ENCODE peak calls at places on chromosome 7, in ten cellular contexts. One of them, this sample, is unnamed.

GRCh38 chr7:69657331-69657730 is 59.1 kb downstream of the AUTS2 start:
- DNase-seq in NCI-H446 treated with DMSO at 0.1 percent for 48 hours: no peak
- DNase-seq in T-helper 17 cell: no peak
- DNase-seq in Karpas-422: no peak
- DNase-seq in stimulated activated CD4-positive, alpha-beta T cell treated with anti-CD3 and anti-CD28 coated beads, Interleukin-1b, Interleukin-23, amount 100 ng/mL, for 4 hours: no peak
- DNase-seq in OCI-M1: no peak
- DNase-seq in activated T-cell treated with anti-CD3 and anti-CD28 coated beads for 48 hours: no peak
- DNase-seq in ACHN: no peak
- DNase-seq in RPMI7951: no peak
- DNase-seq in activated CD4-positive, alpha-beta T cell treated with anti-CD3 and anti-CD28 coated beads, Interleukin-2, amount 10 ng/mL, durations not matched to agents 7 days and 5 days: no peak
- DNase-seq in this sample: no peak

GRCh38 chr7:105972276-105972675 is 9.2 kb downstream of the CDHR3 start:
- DNase-seq in NCI-H446 treated with DMSO at 0.1 percent for 48 hours: no peak
- DNase-seq in T-helper 17 cell: no peak
- DNase-seq in Karpas-422: no peak
- DNase-seq in stimulated activated CD4-positive, alpha-beta T cell treated with anti-CD3 and anti-CD28 coated beads, Interleukin-1b, Interleukin-23, amount 100 ng/mL, for 4 hours: no peak
- DNase-seq in OCI-M1: no peak
- DNase-seq in activated T-cell treated with anti-CD3 and anti-CD28 coated beads for 48 hours: no peak
- DNase-seq in ACHN: no peak
- DNase-seq in RPMI7951: no peak
- DNase-seq in activated CD4-positive, alpha-beta T cell treated with anti-CD3 and anti-CD28 coated beads, Interleukin-2, amount 10 ng/mL, durations not matched to agents 7 days and 5 days: no peak
- DNase-seq in this sample: no peak

GRCh38 chr7:46610746-46611145 is 689.7 kb upstream of the IGFBP3 start:
- DNase-seq in NCI-H446 treated with DMSO at 0.1 percent for 48 hours: no peak
- DNase-seq in T-helper 17 cell: no peak
- DNase-seq in Karpas-422: no peak
- DNase-seq in stimulated activated CD4-positive, alpha-beta T cell treated with anti-CD3 and anti-CD28 coated beads, Interleukin-1b, Interleukin-23, amount 100 ng/mL, for 4 hours: no peak
- DNase-seq in OCI-M1: no peak
- DNase-seq in activated T-cell treated with anti-CD3 and anti-CD28 coated beads for 48 hours: no peak
- DNase-seq in ACHN: no peak
- DNase-seq in RPMI7951: no peak
- DNase-seq in activated CD4-positive, alpha-beta T cell treated with anti-CD3 and anti-CD28 coated beads, Interleukin-2, amount 10 ng/mL, durations not matched to agents 7 days and 5 days: no peak
- DNase-seq in this sample: no peak

GRCh38 chr7:113796557-113796956 is 122.3 kb downstream of the PPP1R3A start:
- DNase-seq in NCI-H446 treated with DMSO at 0.1 percent for 48 hours: no peak
- DNase-seq in T-helper 17 cell: no peak
- DNase-seq in Karpas-422: no peak
- DNase-seq in stimulated activated CD4-positive, alpha-beta T cell treated with anti-CD3 and anti-CD28 coated beads, Interleukin-1b, Interleukin-23, amount 100 ng/mL, for 4 hours: no peak
- DNase-seq in OCI-M1: no peak
- DNase-seq in activated T-cell treated with anti-CD3 and anti-CD28 coated beads for 48 hours: no peak
- DNase-seq in ACHN: no peak
- DNase-seq in RPMI7951: peak; percentile 3
- DNase-seq in activated CD4-positive, alpha-beta T cell treated with anti-CD3 and anti-CD28 coated beads, Interleukin-2, amount 10 ng/mL, durations not matched to agents 7 days and 5 days: no peak
- DNase-seq in this sample: no peak

GRCh38 chr7:157612664-157613561 is 276.1 kb downstream of the DNAJB6 start:
- DNase-seq in NCI-H446 treated with DMSO at 0.1 percent for 48 hours: no peak
- DNase-seq in T-helper 17 cell: peak; percentile 52
- DNase-seq in Karpas-422: no peak
- DNase-seq in stimulated activated CD4-positive, alpha-beta T cell treated with anti-CD3 and anti-CD28 coated beads, Interleukin-1b, Interleukin-23, amount 100 ng/mL, for 4 hours: peak; percentile 51
- DNase-seq in OCI-M1: no peak
- DNase-seq in activated T-cell treated with anti-CD3 and anti-CD28 coated beads for 48 hours: peak; percentile 46
- DNase-seq in ACHN: no peak
- DNase-seq in RPMI7951: peak; percentile 27
- DNase-seq in activated CD4-positive, alpha-beta T cell treated with anti-CD3 and anti-CD28 coated beads, Interleukin-2, amount 10 ng/mL, durations not matched to agents 7 days and 5 days: peak; percentile 75
- DNase-seq in this sample: peak; percentile 65

GRCh38 chr7:68321076-68321639 is 1277.1 kb upstream of the AUTS2 start:
- DNase-seq in NCI-H446 treated with DMSO at 0.1 percent for 48 hours: no peak
- DNase-seq in T-helper 17 cell: no peak
- DNase-seq in Karpas-422: no peak
- DNase-seq in stimulated activated CD4-positive, alpha-beta T cell treated with anti-CD3 and anti-CD28 coated beads, Interleukin-1b, Interleukin-23, amount 100 ng/mL, for 4 hours: no peak
- DNase-seq in OCI-M1: no peak
- DNase-seq in activated T-cell treated with anti-CD3 and anti-CD28 coated beads for 48 hours: no peak
- DNase-seq in ACHN: no peak
- DNase-seq in RPMI7951: peak; percentile 20
- DNase-seq in activated CD4-positive, alpha-beta T cell treated with anti-CD3 and anti-CD28 coated beads, Interleukin-2, amount 10 ng/mL, durations not matched to agents 7 days and 5 days: no peak
- DNase-seq in this sample: no peak

GRCh38 chr7:153188630-153189029 is 429.1 kb downstream of the ACTR3B start:
- DNase-seq in NCI-H446 treated with DMSO at 0.1 percent for 48 hours: no peak
- DNase-seq in T-helper 17 cell: no peak
- DNase-seq in Karpas-422: peak; percentile 70
- DNase-seq in stimulated activated CD4-positive, alpha-beta T cell treated with anti-CD3 and anti-CD28 coated beads, Interleukin-1b, Interleukin-23, amount 100 ng/mL, for 4 hours: no peak
- DNase-seq in OCI-M1: no peak
- DNase-seq in activated T-cell treated with anti-CD3 and anti-CD28 coated beads for 48 hours: no peak
- DNase-seq in ACHN: no peak
- DNase-seq in RPMI7951: no peak
- DNase-seq in activated CD4-positive, alpha-beta T cell treated with anti-CD3 and anti-CD28 coated beads, Interleukin-2, amount 10 ng/mL, durations not matched to agents 7 days and 5 days: no peak
- DNase-seq in this sample: no peak

GRCh38 chr7:69893915-69894314 is 295.6 kb downstream of the AUTS2 start:
- DNase-seq in NCI-H446 treated with DMSO at 0.1 percent for 48 hours: no peak
- DNase-seq in T-helper 17 cell: no peak
- DNase-seq in Karpas-422: peak; percentile 74
- DNase-seq in stimulated activated CD4-positive, alpha-beta T cell treated with anti-CD3 and anti-CD28 coated beads, Interleukin-1b, Interleukin-23, amount 100 ng/mL, for 4 hours: no peak
- DNase-seq in OCI-M1: peak; percentile 16
- DNase-seq in activated T-cell treated with anti-CD3 and anti-CD28 coated beads for 48 hours: no peak
- DNase-seq in ACHN: peak; percentile 13
- DNase-seq in RPMI7951: no peak
- DNase-seq in activated CD4-positive, alpha-beta T cell treated with anti-CD3 and anti-CD28 coated beads, Interleukin-2, amount 10 ng/mL, durations not matched to agents 7 days and 5 days: no peak
- DNase-seq in this sample: no peak

GRCh38 chr7:15703732-15704131 is 17.2 kb upstream of the MEOX2 start:
- DNase-seq in NCI-H446 treated with DMSO at 0.1 percent for 48 hours: no peak
- DNase-seq in T-helper 17 cell: no peak
- DNase-seq in Karpas-422: no peak
- DNase-seq in stimulated activated CD4-positive, alpha-beta T cell treated with anti-CD3 and anti-CD28 coated beads, Interleukin-1b, Interleukin-23, amount 100 ng/mL, for 4 hours: no peak
- DNase-seq in OCI-M1: no peak
- DNase-seq in activated T-cell treated with anti-CD3 and anti-CD28 coated beads for 48 hours: no peak
- DNase-seq in ACHN: no peak
- DNase-seq in RPMI7951: no peak
- DNase-seq in activated CD4-positive, alpha-beta T cell treated with anti-CD3 and anti-CD28 coated beads, Interleukin-2, amount 10 ng/mL, durations not matched to agents 7 days and 5 days: no peak
- DNase-seq in this sample: no peak

GRCh38 chr7:9945882-9946281 is 1027.8 kb upstream of the PHF14 start:
- DNase-seq in NCI-H446 treated with DMSO at 0.1 percent for 48 hours: peak; percentile 68
- DNase-seq in T-helper 17 cell: no peak
- DNase-seq in Karpas-422: no peak
- DNase-seq in stimulated activated CD4-positive, alpha-beta T cell treated with anti-CD3 and anti-CD28 coated beads, Interleukin-1b, Interleukin-23, amount 100 ng/mL, for 4 hours: no peak
- DNase-seq in OCI-M1: no peak
- DNase-seq in activated T-cell treated with anti-CD3 and anti-CD28 coated beads for 48 hours: no peak
- DNase-seq in ACHN: no peak
- DNase-seq in RPMI7951: no peak
- DNase-seq in activated CD4-positive, alpha-beta T cell treated with anti-CD3 and anti-CD28 coated beads, Interleukin-2, amount 10 ng/mL, durations not matched to agents 7 days and 5 days: no peak
- DNase-seq in this sample: no peak

GRCh38 chr7:46772740-46773139 is 809.2 kb downstream of the TNS3 start:
- DNase-seq in NCI-H446 treated with DMSO at 0.1 percent for 48 hours: no peak
- DNase-seq in T-helper 17 cell: no peak
- DNase-seq in Karpas-422: no peak
- DNase-seq in stimulated activated CD4-positive, alpha-beta T cell treated with anti-CD3 and anti-CD28 coated beads, Interleukin-1b, Interleukin-23, amount 100 ng/mL, for 4 hours: no peak
- DNase-seq in OCI-M1: no peak
- DNase-seq in activated T-cell treated with anti-CD3 and anti-CD28 coated beads for 48 hours: no peak
- DNase-seq in ACHN: no peak
- DNase-seq in RPMI7951: peak; percentile 45
- DNase-seq in activated CD4-positive, alpha-beta T cell treated with anti-CD3 and anti-CD28 coated beads, Interleukin-2, amount 10 ng/mL, durations not matched to agents 7 days and 5 days: no peak
- DNase-seq in this sample: no peak

GRCh38 chr7:148142660-148143248 is 447.8 kb upstream of the C7orf33 start:
- DNase-seq in NCI-H446 treated with DMSO at 0.1 percent for 48 hours: peak; percentile 35
- DNase-seq in T-helper 17 cell: no peak
- DNase-seq in Karpas-422: peak; percentile 73
- DNase-seq in stimulated activated CD4-positive, alpha-beta T cell treated with anti-CD3 and anti-CD28 coated beads, Interleukin-1b, Interleukin-23, amount 100 ng/mL, for 4 hours: no peak
- DNase-seq in OCI-M1: peak; percentile 67
- DNase-seq in activated T-cell treated with anti-CD3 and anti-CD28 coated beads for 48 hours: no peak
- DNase-seq in ACHN: peak; percentile 50
- DNase-seq in RPMI7951: peak; percentile 2
- DNase-seq in activated CD4-positive, alpha-beta T cell treated with anti-CD3 and anti-CD28 coated beads, Interleukin-2, amount 10 ng/mL, durations not matched to agents 7 days and 5 days: peak; percentile 29
- DNase-seq in this sample: no peak

GRCh38 chr7:123675092-123675473 is 19.4 kb downstream of the LMOD2 start:
- DNase-seq in NCI-H446 treated with DMSO at 0.1 percent for 48 hours: no peak
- DNase-seq in T-helper 17 cell: no peak
- DNase-seq in Karpas-422: no peak
- DNase-seq in stimulated activated CD4-positive, alpha-beta T cell treated with anti-CD3 and anti-CD28 coated beads, Interleukin-1b, Interleukin-23, amount 100 ng/mL, for 4 hours: no peak
- DNase-seq in OCI-M1: no peak
- DNase-seq in activated T-cell treated with anti-CD3 and anti-CD28 coated beads for 48 hours: no peak
- DNase-seq in ACHN: peak; percentile 49
- DNase-seq in RPMI7951: no peak
- DNase-seq in activated CD4-positive, alpha-beta T cell treated with anti-CD3 and anti-CD28 coated beads, Interleukin-2, amount 10 ng/mL, durations not matched to agents 7 days and 5 days: no peak
- DNase-seq in this sample: no peak

GRCh38 chr7:130369831-130370230 is 10.5 kb upstream of the CPA1 start:
- DNase-seq in NCI-H446 treated with DMSO at 0.1 percent for 48 hours: no peak
- DNase-seq in T-helper 17 cell: no peak
- DNase-seq in Karpas-422: no peak
- DNase-seq in stimulated activated CD4-positive, alpha-beta T cell treated with anti-CD3 and anti-CD28 coated beads, Interleukin-1b, Interleukin-23, amount 100 ng/mL, for 4 hours: no peak
- DNase-seq in OCI-M1: no peak
- DNase-seq in activated T-cell treated with anti-CD3 and anti-CD28 coated beads for 48 hours: no peak
- DNase-seq in ACHN: no peak
- DNase-seq in RPMI7951: no peak
- DNase-seq in activated CD4-positive, alpha-beta T cell treated with anti-CD3 and anti-CD28 coated beads, Interleukin-2, amount 10 ng/mL, durations not matched to agents 7 days and 5 days: no peak
- DNase-seq in this sample: no peak

GRCh38 chr7:138663741-138664710 is 37.1 kb downstream of the SVOPL start:
- DNase-seq in NCI-H446 treated with DMSO at 0.1 percent for 48 hours: no peak
- DNase-seq in T-helper 17 cell: no peak
- DNase-seq in Karpas-422: no peak
- DNase-seq in stimulated activated CD4-positive, alpha-beta T cell treated with anti-CD3 and anti-CD28 coated beads, Interleukin-1b, Interleukin-23, amount 100 ng/mL, for 4 hours: no peak
- DNase-seq in OCI-M1: no peak
- DNase-seq in activated T-cell treated with anti-CD3 and anti-CD28 coated beads for 48 hours: no peak
- DNase-seq in ACHN: peak; percentile 19
- DNase-seq in RPMI7951: peak; percentile 23
- DNase-seq in activated CD4-positive, alpha-beta T cell treated with anti-CD3 and anti-CD28 coated beads, Interleukin-2, amount 10 ng/mL, durations not matched to agents 7 days and 5 days: no peak
- DNase-seq in this sample: no peak

GRCh38 chr7:867406-868188 is 8.8 kb upstream of the GET4 start:
- DNase-seq in NCI-H446 treated with DMSO at 0.1 percent for 48 hours: no peak
- DNase-seq in T-helper 17 cell: no peak
- DNase-seq in Karpas-422: no peak
- DNase-seq in stimulated activated CD4-positive, alpha-beta T cell treated with anti-CD3 and anti-CD28 coated beads, Interleukin-1b, Interleukin-23, amount 100 ng/mL, for 4 hours: no peak
- DNase-seq in OCI-M1: no peak
- DNase-seq in activated T-cell treated with anti-CD3 and anti-CD28 coated beads for 48 hours: no peak
- DNase-seq in ACHN: peak; percentile 90
- DNase-seq in RPMI7951: no peak
- DNase-seq in activated CD4-positive, alpha-beta T cell treated with anti-CD3 and anti-CD28 coated beads, Interleukin-2, amount 10 ng/mL, durations not matched to agents 7 days and 5 days: no peak
- DNase-seq in this sample: no peak

GRCh38 chr7:48083114-48083830 is 5.8 kb upstream of the UPP1 start:
- DNase-seq in NCI-H446 treated with DMSO at 0.1 percent for 48 hours: no peak
- DNase-seq in T-helper 17 cell: no peak
- DNase-seq in Karpas-422: no peak
- DNase-seq in stimulated activated CD4-positive, alpha-beta T cell treated with anti-CD3 and anti-CD28 coated beads, Interleukin-1b, Interleukin-23, amount 100 ng/mL, for 4 hours: no peak
- DNase-seq in OCI-M1: no peak
- DNase-seq in activated T-cell treated with anti-CD3 and anti-CD28 coated beads for 48 hours: no peak
- DNase-seq in ACHN: peak; percentile 33
- DNase-seq in RPMI7951: peak; percentile 95
- DNase-seq in activated CD4-positive, alpha-beta T cell treated with anti-CD3 and anti-CD28 coated beads, Interleukin-2, amount 10 ng/mL, durations not matched to agents 7 days and 5 days: peak; percentile 50
- DNase-seq in this sample: no peak

This sample was measured in activated T-helper 1 cell treated with Interleukin-2 at 50 U/mL for 16 hours.